ENCODE peak calls at places on chromosome 14, in seven cellular contexts. L is GM23248, B is MM.1S, P is H1, E is A673, O is fibroblast of lung, C is SK-N-MC. D is an unnamed sample.
A peak's percentile ranks its signal among the peaks of the same experiment; 100 is the strongest.

GRCh38 chr14:28767851-28768548 is 1.4 kb downstream of the FOXG1 start:
- DNase-seq in L (no peak), B (no peak), P (no peak), E (no peak), O (no peak), C (no peak), D (no peak)

GRCh38 chr14:37054144-37054543 is 118.3 kb downstream of the SLC25A21 start:
- DNase-seq in L (no peak), B (no peak), P (no peak), E (no peak), O (no peak), C (no peak), D (no peak)

GRCh38 chr14:61108742-61109141 is 127.7 kb downstream of the SLC38A6 start:
- DNase-seq in L (peak; percentile 58), B (no peak), P (no peak), E (no peak), O (no peak), C (no peak), D (no peak)

GRCh38 chr14:74596747-74597456 is 15.1 kb downstream of the LTBP2 start:
- DNase-seq in L (peak; percentile 89), B (no peak), P (no peak), E (no peak), O (peak; percentile 92), C (no peak), D (peak; percentile 51)

GRCh38 chr14:22900088-22900799 is 17.2 kb downstream of the REM2 start:
- DNase-seq in L (peak; percentile 78), B (peak; percentile 23), P (no peak), E (peak; percentile 79), O (peak; percentile 81), C (peak; percentile 26), D (peak; percentile 41)

GRCh38 chr14:63759454-63759853 is 31.6 kb upstream of the SGPP1 start:
- DNase-seq in L (peak; percentile 52), B (peak; percentile 48), P (no peak), E (no peak), O (no peak), C (no peak), D (no peak)

GRCh38 chr14:89586258-89587127 is 169.5 kb upstream of the FOXN3 start:
- DNase-seq in L (no peak), B (no peak), P (no peak), E (no peak), O (no peak), C (no peak), D (no peak)

GRCh38 chr14:41016213-41016612 is 590.5 kb upstream of the LRFN5 start:
- DNase-seq in L (no peak), B (no peak), P (no peak), E (no peak), O (no peak), C (no peak), D (no peak)

GRCh38 chr14:43858981-43859380 is 648.1 kb downstream of the FSCB start:
- DNase-seq in L (no peak), B (no peak), P (no peak), E (no peak), O (no peak), C (no peak), D (no peak)

GRCh38 chr14:58864751-58865519 is 227.2 kb downstream of the DACT1 start:
- DNase-seq in L (peak; percentile 87), B (no peak), P (no peak), E (peak; percentile 35), O (peak; percentile 91), C (no peak), D (peak; percentile 86)

GRCh38 chr14:96762650-96763049 is 34.5 kb upstream of the VRK1 start:
- DNase-seq in L (peak; percentile 65), B (peak; percentile 39), P (peak; percentile 15), E (peak; percentile 87), O (peak; percentile 59), C (peak; percentile 45), D (peak; percentile 36)

GRCh38 chr14:99234982-99235491 is 37.0 kb downstream of the BCL11B start:
- DNase-seq in L (no peak), B (no peak), P (no peak), E (peak; percentile 87), O (no peak), C (no peak), D (peak; percentile 28)

GRCh38 chr14:51674294-51675002 is 22.7 kb downstream of the FRMD6 start:
- DNase-seq in L (peak; percentile 82), B (no peak), P (no peak), E (no peak), O (no peak), C (no peak), D (peak; percentile 94)

GRCh38 chr14:80350707-80351106 is 139.4 kb upstream of the DIO2 start:
- DNase-seq in L (no peak), B (no peak), P (no peak), E (no peak), O (no peak), C (no peak), D (no peak)

GRCh38 chr14:99316281-99317163 is 44.5 kb upstream of the BCL11B start:
- DNase-seq in L (no peak), B (no peak), P (no peak), E (no peak), O (no peak), C (no peak), D (no peak)

GRCh38 chr14:96757456-96757855 is 39.7 kb upstream of the VRK1 start:
- DNase-seq in L (no peak), B (no peak), P (no peak), E (no peak), O (no peak), C (no peak), D (no peak)

GRCh38 chr14:66046591-66046990 is 439.6 kb upstream of the CCDC196 start:
- DNase-seq in L (no peak), B (no peak), P (no peak), E (no peak), O (no peak), C (no peak), D (no peak)

GRCh38 chr14:57071639-57072038 is 197.1 kb downstream of the EXOC5 start:
- DNase-seq in L (no peak), B (no peak), P (no peak), E (peak; percentile 89), O (no peak), C (peak; percentile 47), D (no peak)

GRCh38 chr14:49405291-49405690 is 180.9 kb downstream of the RPS29 start:
- DNase-seq in L (peak; percentile 50), B (no peak), P (no peak), E (no peak), O (peak; percentile 87), C (no peak), D (peak; percentile 37)

DNA sequence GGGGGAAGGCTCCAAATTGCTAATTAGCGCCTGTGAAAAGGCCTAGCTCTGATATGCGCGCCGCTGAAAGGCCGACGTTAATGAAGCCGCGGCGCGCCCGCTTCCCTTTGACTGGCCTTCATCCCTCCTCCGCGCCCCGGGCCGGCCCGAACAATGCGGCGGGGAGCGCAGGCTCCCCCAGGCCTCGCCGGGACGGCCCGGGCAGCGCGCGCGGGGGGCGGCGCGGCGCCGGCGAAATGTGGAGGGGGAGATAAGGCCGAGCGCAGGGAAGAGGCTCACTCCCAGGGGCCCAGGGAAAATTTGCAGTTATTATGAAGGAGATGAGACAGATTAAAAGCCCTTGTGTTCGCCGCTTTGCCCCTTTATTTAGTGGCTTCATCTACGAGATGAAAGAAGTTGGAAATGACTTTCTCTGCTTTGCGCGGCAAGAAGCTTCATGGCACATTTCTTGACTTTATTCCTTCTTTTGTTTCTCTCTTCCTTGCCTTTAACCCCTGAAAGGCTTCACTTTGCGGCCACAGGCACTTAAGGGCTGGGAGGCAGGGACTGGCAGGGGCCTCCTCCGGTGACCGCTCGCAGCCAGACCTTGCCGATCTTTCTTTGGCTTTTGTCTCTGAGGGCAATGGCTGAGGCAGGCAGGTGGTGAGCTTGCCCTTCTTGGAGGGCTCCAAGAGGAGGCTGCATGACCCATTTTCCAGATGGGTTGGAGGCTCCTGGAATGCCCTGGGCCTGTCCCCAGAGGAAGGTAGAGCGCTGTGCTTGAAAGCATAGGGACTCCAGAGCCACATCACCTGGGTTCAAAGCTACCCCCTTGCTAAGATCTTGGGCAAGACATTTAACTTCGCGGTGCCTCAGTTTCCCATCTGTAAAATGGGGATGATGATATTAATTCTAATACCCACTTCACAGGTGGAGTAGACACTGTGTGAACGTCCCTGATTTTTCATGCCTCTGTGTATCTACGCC is 12.7 kb upstream of the GPATCH2L start:
- DNase-seq in L (peak; percentile 8), B (no peak), P (no peak), E (peak; percentile 27), O (no peak), C (no peak), D (no peak)
- TF ChIP-seq EZH2 in L (no peak), B (no peak), P (peak; percentile 18), E (peak; percentile 98), O (peak; percentile 47), C (peak; percentile 95), D (peak; percentile 55)

GRCh38 chr14:73105727-73106126 is 30.6 kb upstream of the PSEN1 start:
- DNase-seq in L (no peak), B (no peak), P (no peak), E (no peak), O (no peak), C (no peak), D (no peak)
- H3K36me3 ChIP-seq in L (peaks cover 79% of the 10 kb centered on the region), B (no peaks in the 10 kb centered on the region), P (peaks cover 55% of the 10 kb centered on the region), E (peaks cover 90% of the 10 kb centered on the region), O (peaks cover 5% of the 10 kb centered on the region), C (peaks cover 92% of the 10 kb centered on the region), D (peaks cover 71% of the 10 kb centered on the region)

GRCh38 chr14:94775082-94775874 is 5.4 kb upstream of the GSC start:
- DNase-seq in L (no peak), B (no peak), P (no peak), E (no peak), O (no peak), C (no peak), D (no peak)
- TF ChIP-seq EZH2 in L (no peak), B (no peak), P (peak; percentile 78), E (no peak), O (no peak), C (peak; percentile 63), D (no peak)

GRCh38 chr14:24238123-24238522 is 4.3 kb downstream of the TINF2 start:
- DNase-seq in L (no peak), B (no peak), P (no peak), E (no peak), O (no peak), C (no peak), D (no peak)
- H3K36me3 ChIP-seq in L (peaks cover 37% of the 10 kb centered on the region), B (no peaks in the 10 kb centered on the region), P (peaks cover 49% of the 10 kb centered on the region), E (peaks cover 60% of the 10 kb centered on the region), O (peaks cover 31% of the 10 kb centered on the region), C (peaks cover 74% of the 10 kb centered on the region), D (peaks cover 52% of the 10 kb centered on the region)

DNA sequence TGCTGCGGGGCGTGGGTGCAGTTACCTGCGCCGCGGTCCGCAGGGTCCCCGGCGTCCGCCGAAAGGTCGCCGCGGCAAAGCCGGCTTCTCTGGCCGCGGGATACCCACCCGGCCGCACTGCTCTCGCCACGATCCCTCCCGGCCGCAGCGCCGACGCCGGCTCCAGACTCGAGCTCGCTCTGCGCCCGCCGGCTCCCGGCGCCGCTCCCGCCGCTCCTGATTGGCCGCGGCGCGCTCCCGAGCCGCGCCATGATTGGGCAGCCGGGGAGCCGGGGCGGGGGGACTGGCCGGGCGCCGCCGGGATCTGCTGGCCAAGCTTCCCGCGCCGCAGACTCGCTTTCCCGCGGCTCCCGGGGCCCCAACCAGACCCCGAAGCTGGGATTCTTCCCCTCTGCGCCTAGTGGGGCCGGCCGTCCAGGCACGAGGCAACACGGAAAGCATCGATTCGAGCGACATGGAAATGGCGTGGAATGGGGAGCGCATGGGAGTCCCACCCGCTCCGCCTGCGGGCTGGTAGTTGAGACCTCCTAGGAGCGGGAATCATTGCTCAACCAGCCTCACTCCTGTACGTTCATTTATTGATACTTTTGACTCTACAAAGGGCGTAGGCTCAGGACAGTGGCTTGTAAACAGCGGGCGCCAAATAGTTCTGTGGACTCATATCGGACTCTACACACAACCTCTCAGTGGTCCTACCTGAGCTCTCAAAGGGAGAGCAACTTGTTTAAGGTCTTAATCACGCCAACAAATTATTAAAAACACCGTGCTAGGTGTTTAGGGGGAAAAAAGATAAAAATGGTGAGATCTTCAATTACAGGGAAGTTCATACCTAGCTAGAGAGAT is 36.4 kb upstream of the STON2 start:
- DNase-seq in L (peak; percentile 78), B (peak; percentile 54), P (no peak), E (peak; percentile 88), O (peak; percentile 50), C (no peak), D (peak; percentile 37)
- TF ChIP-seq EZH2 in L (peak; percentile 46), B (no peak), P (no peak), E (no peak), O (peak; percentile 68), C (no peak), D (no peak)